ENCODE peak calls at places on chromosomes 11 and 22, in seven cellular contexts. Q is lung, O is bronchial epithelial cell, W is A549, B is GM12864, H is OCI-LY7, D is transverse colon. J is an unnamed sample.
A peak's percentile ranks its signal among the peaks of the same experiment; 100 is the strongest.

GRCh38 chr11:36945384-36945783 is 347.3 kb upstream of the RAG2 start:
- DNase-seq in O (peak; percentile 1), Q (no peak), B (no peak), D (no peak), H (peak; percentile 3), W (no peak), J (no peak)

GRCh38 chr22:30459206-30460052 is 12.4 kb downstream of the SEC14L3 start:
- DNase-seq in Q (no peak), H (peak; percentile 20), B (no peak), D (no peak), W (no peak), O (peak; percentile 30), J (no peak)

GRCh38 chr22:37331034-37331428 is 48.7 kb downstream of the CYTH4 start:
- DNase-seq in W (no peak), B (no peak), D (no peak), H (no peak), Q (no peak), O (peak; percentile 71), J (no peak)

GRCh38 chr11:83648610-83649467 is 362.7 kb upstream of the CCDC90B start:
- DNase-seq in W (no peak), B (no peak), D (no peak), Q (no peak), O (peak; percentile 22), H (no peak), J (no peak)

GRCh38 chr11:102802341-102802740 is 4.4 kb upstream of the MMP1 start:
- DNase-seq in W (no peak), H (no peak), Q (no peak), D (no peak), B (no peak), O (peak; percentile 73), J (no peak)

GRCh38 chr11:1760351-1761109 is 3.2 kb downstream of the CTSD start:
- DNase-seq in Q (no peak), O (no peak), W (no peak), H (no peak), B (no peak), D (peak; percentile 71), J (no peak)

GRCh38 chr11:70354629-70355028 is 43.7 kb upstream of the CTTN start:
- DNase-seq in H (no peak), W (no peak), O (no peak), D (no peak), B (no peak), Q (no peak), J (no peak)

GRCh38 chr11:32056445-32056844 is 34.4 kb upstream of the RCN1 start:
- DNase-seq in B (no peak), O (no peak), W (no peak), H (no peak), Q (no peak), D (no peak), J (no peak)

GRCh38 chr11:108472681-108473080 is 5.4 kb upstream of the C11orf65 start:
- DNase-seq in O (no peak), D (no peak), W (no peak), Q (no peak), H (no peak), B (no peak), J (no peak)

GRCh38 chr11:31913985-31914384 is 102.9 kb upstream of the PAX6 start:
- DNase-seq in H (no peak), D (no peak), B (no peak), W (no peak), Q (no peak), O (no peak), J (no peak)

GRCh38 chr11:117842131-117842941 is 17.8 kb upstream of the FXYD2 start:
- DNase-seq in B (no peak), W (no peak), Q (no peak), D (no peak), O (no peak), H (no peak), J (no peak)

GRCh38 chr11:64876226-64876750 is 2.1 kb downstream of the EHD1 start:
- DNase-seq in W (no peak), O (no peak), Q (no peak), H (no peak), D (no peak), B (no peak), J (no peak)

GRCh38 chr22:32005453-32005852 is 37.6 kb upstream of the SLC5A1 start:
- DNase-seq in Q (no peak), D (no peak), B (no peak), H (no peak), O (peak; percentile 80), W (no peak), J (no peak)

GRCh38 chr11:74330065-74330858 is 18.8 kb upstream of the P4HA3 start:
- DNase-seq in H (no peak), D (no peak), W (no peak), Q (no peak), B (no peak), O (peak; percentile 80), J (no peak)

GRCh38 chr11:61133145-61133544 is 28.1 kb downstream of the VPS37C start:
- DNase-seq in B (no peak), O (no peak), W (no peak), D (no peak), H (no peak), Q (no peak), J (no peak)

GRCh38 chr11:77121096-77121640 is 6.9 kb upstream of the MYO7A start:
- DNase-seq in D (no peak), B (no peak), W (no peak), O (no peak), Q (no peak), H (no peak), J (no peak)

GRCh38 chr22:46106279-46107022 is 43.9 kb upstream of the PPARA start:
- DNase-seq in Q (no peak), W (no peak), B (no peak), O (no peak), D (no peak), H (no peak), J (no peak)

GRCh38 chr11:10208045-10208674 is 85.9 kb downstream of the SBF2 start:
- DNase-seq in Q (no peak), D (no peak), B (peak; percentile 26), H (peak; percentile 72), W (peak; percentile 54), O (peak; percentile 64), J (no peak)

GRCh38 chr11:35723493-35724284 is 61.1 kb downstream of the TRIM44 start:
- DNase-seq in B (no peak), W (no peak), O (peak; percentile 66), D (no peak), Q (no peak), H (no peak), J (no peak)

GRCh38 chr11:32888805-32889204 is 3.8 kb upstream of the QSER1 start:
- DNase-seq in W (no peak), Q (no peak), H (no peak), D (no peak), B (no peak), O (no peak), J (no peak)

GRCh38 chr11:134554106-134554505 is 142.1 kb upstream of the B3GAT1 start:
- DNase-seq in H (no peak), Q (peak; percentile 20), B (no peak), W (no peak), D (no peak), O (no peak), J (no peak)

GRCh38 chr22:50530280-50530856 is 556 bp upstream of the TYMP start:
- DNase-seq in H (peak; percentile 78), D (peak; percentile 88), B (no peak), O (peak; percentile 52), W (peak; percentile 54), Q (peak; percentile 90), J (peak; percentile 74)
- TF ChIP-seq CTCF in H (no peak), D (no peak), B (no peak), O (no peak), W (no peak), Q (no peak), J (no peak)

DNA sequence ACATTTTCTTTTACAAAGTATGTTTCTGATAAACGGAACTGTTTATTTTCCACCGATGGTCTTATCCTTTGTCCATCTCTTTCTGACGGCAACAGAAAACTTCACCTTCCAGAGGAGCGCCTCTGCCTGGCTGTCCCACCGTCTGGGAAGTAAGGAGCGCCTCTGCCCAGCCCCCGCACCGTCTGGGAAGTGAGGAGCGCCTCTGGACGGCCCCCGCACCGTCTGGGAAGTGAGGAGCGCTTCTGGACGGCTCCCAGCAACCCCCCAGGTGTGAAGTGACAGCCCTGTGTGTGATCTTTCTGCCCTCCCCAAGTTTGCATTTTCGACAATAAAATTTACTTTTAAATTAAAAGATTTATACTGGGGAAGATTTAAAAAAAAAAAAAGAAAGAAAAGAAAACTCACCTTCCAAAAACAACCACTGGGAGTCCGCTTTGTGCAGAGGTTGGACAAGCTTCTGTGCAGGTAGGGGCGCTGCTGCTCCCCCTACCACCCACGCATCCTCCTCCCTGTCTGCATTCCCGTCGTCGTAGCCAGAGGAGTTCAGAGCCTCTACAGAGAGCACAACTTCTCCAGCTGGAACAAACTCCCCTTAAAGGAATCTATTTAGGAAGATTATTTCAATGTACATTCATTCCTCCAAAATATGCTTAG is 1.0 kb upstream of the APOBEC3B start:
- DNase-seq in H (peak; percentile 26), Q (no peak), B (no peak), D (peak; percentile 54), W (no peak), O (peak; percentile 79), J (no peak)
- H3K4me3 ChIP-seq in H (no peak overlapping the region), Q (no peak overlapping the region), B (no peak overlapping the region), D (peak overlapping the region; percentile 23), W (no peak overlapping the region), O (no peak overlapping the region), J (no peak overlapping the region)

GRCh38 chr22:35684270-35684700 is 33.4 kb upstream of the APOL5 start:
- DNase-seq in W (no peak), Q (no peak), O (peak; percentile 30), B (no peak), H (peak; percentile 49), D (no peak), J (no peak)
- TF ChIP-seq CTCF in W (no peak), Q (no peak), O (peak; percentile 37), B (peak; percentile 19), H (peak; percentile 61), D (no peak), J (no peak)

GRCh38 chr11:46290021-46290420 is 12.6 kb downstream of the CREB3L1 start:
- DNase-seq in O (no peak), H (no peak), B (no peak), Q (no peak), W (no peak), D (no peak), J (no peak)
- H3K4me3 ChIP-seq in O (no peak overlapping the region), H (no peak overlapping the region), B (no peak overlapping the region), Q (no peak overlapping the region), W (no peak overlapping the region), D (no peak overlapping the region), J (no peak overlapping the region)

DNA sequence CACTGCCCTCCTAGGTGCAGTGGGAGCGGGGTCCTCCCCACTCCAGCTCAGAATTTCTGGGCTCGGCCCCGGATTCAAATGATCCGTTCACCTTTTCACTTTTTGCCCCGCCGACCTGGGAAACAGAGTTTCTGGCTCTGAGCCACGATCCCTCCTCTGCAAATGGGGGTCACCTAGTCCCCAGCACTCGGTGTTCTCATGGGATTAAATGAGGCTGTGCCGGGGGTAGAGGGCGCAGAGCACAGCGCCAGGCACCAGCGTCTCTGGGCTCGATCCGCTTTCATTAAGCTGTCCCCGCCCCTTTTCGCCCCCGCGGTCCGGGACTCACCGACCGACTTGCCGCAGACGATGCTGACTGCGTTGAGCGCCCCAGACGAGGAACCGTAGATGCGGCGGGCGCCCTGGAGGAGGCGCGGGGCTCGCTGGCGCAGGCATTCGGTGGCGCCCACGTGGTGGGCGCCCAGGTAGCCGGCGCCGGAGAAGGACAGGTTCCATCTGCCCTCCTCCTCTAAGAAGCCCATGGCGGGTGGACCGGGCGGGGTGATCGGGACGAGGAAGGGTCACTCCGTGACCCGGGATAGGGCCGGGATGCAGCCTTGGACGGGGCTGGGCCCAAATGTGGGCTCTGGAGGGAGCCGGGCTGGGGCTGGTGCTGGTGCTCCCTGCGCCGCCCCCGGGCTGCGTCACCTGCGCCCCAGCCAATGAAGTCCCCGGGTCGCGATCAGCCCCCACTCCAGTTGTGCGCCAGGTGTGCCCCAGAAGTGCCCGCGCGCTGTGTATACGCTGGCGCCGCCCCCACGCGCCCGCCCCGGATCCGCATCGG is at the start of gene PNPLA5:
- DNase-seq in B (no peak), O (no peak), Q (no peak), H (no peak), W (no peak), D (no peak), J (no peak)
- TF ChIP-seq CTCF in B (no peak), O (no peak), Q (no peak), H (no peak), W (no peak), D (no peak), J (no peak)

J was measured in LNCaP clone FGC.